ENCODE peak calls at places on chromosomes 12 and 14, in six cellular contexts. One of them, this sample, is unnamed.

GRCh38 chr12:50211392-50212070 is 44.4 kb upstream of the CERS5 start:
- DNase-seq in sigmoid colon: no peak
- DNase-seq in progenitor cell of endocrine pancreas: no peak
- DNase-seq in endothelial cell: no peak
- DNase-seq in cardiac muscle cell: peak; percentile 52
- DNase-seq in dorsolateral prefrontal cortex: no peak
- DNase-seq in this sample: no peak

GRCh38 chr14:65360144-65360784 is 52.3 kb upstream of the FUT8 start:
- DNase-seq in sigmoid colon: no peak
- DNase-seq in progenitor cell of endocrine pancreas: no peak
- DNase-seq in endothelial cell: no peak
- DNase-seq in cardiac muscle cell: no peak
- DNase-seq in dorsolateral prefrontal cortex: no peak
- DNase-seq in this sample: no peak

GRCh38 chr14:100617715-100618693 is 30.8 kb upstream of the BEGAIN start:
- DNase-seq in sigmoid colon: peak; percentile 61
- DNase-seq in progenitor cell of endocrine pancreas: no peak
- DNase-seq in endothelial cell: no peak
- DNase-seq in cardiac muscle cell: peak; percentile 86
- DNase-seq in dorsolateral prefrontal cortex: peak; percentile 49
- DNase-seq in this sample: no peak

GRCh38 chr12:103850429-103850828 is 9.4 kb upstream of the NT5DC3 start:
- DNase-seq in sigmoid colon: no peak
- DNase-seq in progenitor cell of endocrine pancreas: no peak
- DNase-seq in endothelial cell: no peak
- DNase-seq in cardiac muscle cell: no peak
- DNase-seq in dorsolateral prefrontal cortex: no peak
- DNase-seq in this sample: no peak

GRCh38 chr14:35766036-35766699 is 42.9 kb downstream of the RALGAPA1 start:
- DNase-seq in sigmoid colon: no peak
- DNase-seq in progenitor cell of endocrine pancreas: no peak
- DNase-seq in endothelial cell: no peak
- DNase-seq in cardiac muscle cell: no peak
- DNase-seq in dorsolateral prefrontal cortex: no peak
- DNase-seq in this sample: no peak

GRCh38 chr12:15856097-15856982 is 25.8 kb upstream of the STRAP start:
- DNase-seq in sigmoid colon: no peak
- DNase-seq in progenitor cell of endocrine pancreas: peak; percentile 39
- DNase-seq in endothelial cell: peak; percentile 49
- DNase-seq in cardiac muscle cell: peak; percentile 82
- DNase-seq in dorsolateral prefrontal cortex: no peak
- DNase-seq in this sample: peak; percentile 45

GRCh38 chr12:120833849-120834248 is 70.3 kb downstream of the SPPL3 start:
- DNase-seq in sigmoid colon: no peak
- DNase-seq in progenitor cell of endocrine pancreas: no peak
- DNase-seq in endothelial cell: no peak
- DNase-seq in cardiac muscle cell: no peak
- DNase-seq in dorsolateral prefrontal cortex: no peak
- DNase-seq in this sample: no peak

GRCh38 chr14:68449565-68450295 is 343.1 kb downstream of the ZFP36L1 start:
- DNase-seq in sigmoid colon: no peak
- DNase-seq in progenitor cell of endocrine pancreas: no peak
- DNase-seq in endothelial cell: no peak
- DNase-seq in cardiac muscle cell: no peak
- DNase-seq in dorsolateral prefrontal cortex: no peak
- DNase-seq in this sample: no peak

GRCh38 chr12:28535216-28535615 is 345.0 kb downstream of the CCDC91 start:
- DNase-seq in sigmoid colon: no peak
- DNase-seq in progenitor cell of endocrine pancreas: no peak
- DNase-seq in endothelial cell: no peak
- DNase-seq in cardiac muscle cell: peak; percentile 74
- DNase-seq in dorsolateral prefrontal cortex: no peak
- DNase-seq in this sample: no peak

GRCh38 chr12:2652011-2652400 is 142.8 kb upstream of the FKBP4 start:
- DNase-seq in sigmoid colon: peak; percentile 52
- DNase-seq in progenitor cell of endocrine pancreas: no peak
- DNase-seq in endothelial cell: no peak
- DNase-seq in cardiac muscle cell: no peak
- DNase-seq in dorsolateral prefrontal cortex: no peak
- DNase-seq in this sample: no peak

GRCh38 chr14:57692671-57693070 is 173.2 kb downstream of the SLC35F4 start:
- DNase-seq in sigmoid colon: no peak
- DNase-seq in progenitor cell of endocrine pancreas: no peak
- DNase-seq in endothelial cell: no peak
- DNase-seq in cardiac muscle cell: peak; percentile 83
- DNase-seq in dorsolateral prefrontal cortex: no peak
- DNase-seq in this sample: peak; percentile 37

GRCh38 chr12:47349770-47350408 is 270.1 kb upstream of the AMIGO2 start:
- DNase-seq in sigmoid colon: no peak
- DNase-seq in progenitor cell of endocrine pancreas: no peak
- DNase-seq in endothelial cell: no peak
- DNase-seq in cardiac muscle cell: peak; percentile 38
- DNase-seq in dorsolateral prefrontal cortex: no peak
- DNase-seq in this sample: no peak

GRCh38 chr14:50303744-50304471 is 8.1 kb downstream of the L2HGDH start:
- DNase-seq in sigmoid colon: no peak
- DNase-seq in progenitor cell of endocrine pancreas: no peak
- DNase-seq in endothelial cell: no peak
- DNase-seq in cardiac muscle cell: peak; percentile 94
- DNase-seq in dorsolateral prefrontal cortex: no peak
- DNase-seq in this sample: peak; percentile 62

GRCh38 chr12:24036438-24037204 is 87.2 kb upstream of the SOX5 start:
- DNase-seq in sigmoid colon: no peak
- DNase-seq in progenitor cell of endocrine pancreas: no peak
- DNase-seq in endothelial cell: no peak
- DNase-seq in cardiac muscle cell: no peak
- DNase-seq in dorsolateral prefrontal cortex: no peak
- DNase-seq in this sample: no peak

GRCh38 chr12:91335724-91336123 is 153.1 kb upstream of the DCN start:
- DNase-seq in sigmoid colon: no peak
- DNase-seq in progenitor cell of endocrine pancreas: no peak
- DNase-seq in endothelial cell: no peak
- DNase-seq in cardiac muscle cell: peak; percentile 21
- DNase-seq in dorsolateral prefrontal cortex: no peak
- DNase-seq in this sample: no peak

GRCh38 chr12:6450869-6451347 is 934 bp upstream of the TAPBPL start:
- DNase-seq in sigmoid colon: peak; percentile 83
- DNase-seq in progenitor cell of endocrine pancreas: no peak
- DNase-seq in endothelial cell: no peak
- DNase-seq in cardiac muscle cell: no peak
- DNase-seq in dorsolateral prefrontal cortex: peak; percentile 31
- DNase-seq in this sample: no peak

GRCh38 chr12:69343357-69343756 is 4.8 kb upstream of the LYZ start:
- DNase-seq in sigmoid colon: no peak
- DNase-seq in progenitor cell of endocrine pancreas: no peak
- DNase-seq in endothelial cell: no peak
- DNase-seq in cardiac muscle cell: no peak
- DNase-seq in dorsolateral prefrontal cortex: no peak
- DNase-seq in this sample: no peak

GRCh38 chr14:94787655-94788054 is 17.7 kb upstream of the GSC start:
- DNase-seq in sigmoid colon: no peak
- DNase-seq in progenitor cell of endocrine pancreas: no peak
- DNase-seq in endothelial cell: no peak
- DNase-seq in cardiac muscle cell: no peak
- DNase-seq in dorsolateral prefrontal cortex: no peak
- DNase-seq in this sample: no peak

GRCh38 chr14:22656945-22657711 is 13.0 kb upstream of the OR6J1 start:
- DNase-seq in sigmoid colon: no peak
- DNase-seq in progenitor cell of endocrine pancreas: no peak
- DNase-seq in endothelial cell: no peak
- DNase-seq in cardiac muscle cell: peak; percentile 93
- DNase-seq in dorsolateral prefrontal cortex: no peak
- DNase-seq in this sample: no peak

GRCh38 chr12:51238510-51239334 is at the start of gene DAZAP2:
- DNase-seq in sigmoid colon: peak; percentile 98
- DNase-seq in progenitor cell of endocrine pancreas: peak; percentile 93
- DNase-seq in endothelial cell: peak; percentile 96
- DNase-seq in cardiac muscle cell: peak; percentile 98
- DNase-seq in dorsolateral prefrontal cortex: peak; percentile 89
- DNase-seq in this sample: peak; percentile 88

GRCh38 chr12:19223018-19223417 is 93.5 kb downstream of the PLEKHA5 start:
- DNase-seq in sigmoid colon: no peak
- DNase-seq in progenitor cell of endocrine pancreas: no peak
- DNase-seq in endothelial cell: no peak
- DNase-seq in cardiac muscle cell: no peak
- DNase-seq in dorsolateral prefrontal cortex: no peak
- DNase-seq in this sample: no peak

GRCh38 chr14:60197629-60198318 is 32.6 kb upstream of the DHRS7 start:
- DNase-seq in sigmoid colon: no peak
- DNase-seq in progenitor cell of endocrine pancreas: no peak
- DNase-seq in endothelial cell: no peak
- DNase-seq in cardiac muscle cell: no peak
- DNase-seq in dorsolateral prefrontal cortex: no peak
- DNase-seq in this sample: no peak

GRCh38 chr14:24368562-24369252 is 723 bp downstream of the NFATC4 start:
- DNase-seq in sigmoid colon: peak; percentile 89
- DNase-seq in progenitor cell of endocrine pancreas: peak; percentile 44
- DNase-seq in endothelial cell: peak; percentile 41
- DNase-seq in cardiac muscle cell: peak; percentile 83
- DNase-seq in dorsolateral prefrontal cortex: no peak
- DNase-seq in this sample: peak; percentile 95
- TF ChIP-seq CTCF in sigmoid colon: no peak
- TF ChIP-seq CTCF in progenitor cell of endocrine pancreas: no peak
- TF ChIP-seq CTCF in endothelial cell: no peak
- TF ChIP-seq CTCF in cardiac muscle cell: no peak
- TF ChIP-seq CTCF in dorsolateral prefrontal cortex: no peak
- TF ChIP-seq CTCF in this sample: no peak

DNA sequence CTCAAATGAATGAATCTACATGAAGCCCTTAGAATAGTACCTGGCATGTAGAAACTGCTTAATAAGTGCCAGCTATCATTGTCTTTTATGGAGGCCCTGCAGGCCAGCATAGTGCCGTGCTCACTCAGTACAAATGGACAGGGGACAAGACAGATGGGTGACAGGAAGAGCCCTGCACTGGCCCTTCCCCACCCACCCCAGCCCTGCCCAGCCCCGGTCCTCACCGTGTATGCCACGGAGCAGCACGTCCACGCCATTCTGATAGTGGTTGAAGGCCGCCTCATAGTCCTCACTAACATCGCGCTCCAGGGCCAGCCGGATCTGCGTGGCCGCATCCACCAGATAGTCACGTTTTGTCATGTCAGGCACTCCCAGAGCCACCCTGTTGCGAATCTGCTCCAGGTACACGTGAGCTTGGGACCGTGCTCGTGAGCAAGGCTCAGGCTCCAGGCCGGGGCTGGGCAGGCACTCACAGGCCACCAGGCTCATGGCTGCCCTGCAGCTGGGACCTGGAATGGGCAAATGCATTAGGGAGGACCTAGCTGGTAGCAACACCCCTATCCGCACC is 1.9 kb downstream of the RPS6KL1 start:
- DNase-seq in sigmoid colon: peak; percentile 56
- DNase-seq in progenitor cell of endocrine pancreas: no peak
- DNase-seq in endothelial cell: no peak
- DNase-seq in cardiac muscle cell: no peak
- DNase-seq in dorsolateral prefrontal cortex: no peak
- DNase-seq in this sample: no peak
- TF ChIP-seq CTCF in sigmoid colon: no peak
- TF ChIP-seq CTCF in progenitor cell of endocrine pancreas: no peak
- TF ChIP-seq CTCF in endothelial cell: no peak
- TF ChIP-seq CTCF in cardiac muscle cell: no peak
- TF ChIP-seq CTCF in dorsolateral prefrontal cortex: no peak
- TF ChIP-seq CTCF in this sample: no peak

GRCh38 chr12:20366776-20367409 is 1.4 kb upstream of the PDE3A start:
- DNase-seq in sigmoid colon: no peak
- DNase-seq in progenitor cell of endocrine pancreas: no peak
- DNase-seq in endothelial cell: no peak
- DNase-seq in cardiac muscle cell: no peak
- DNase-seq in dorsolateral prefrontal cortex: no peak
- DNase-seq in this sample: no peak

GRCh38 chr12:20368653-20369163 is 371 bp downstream of the PDE3A start:
- DNase-seq in sigmoid colon: peak; percentile 78
- DNase-seq in progenitor cell of endocrine pancreas: peak; percentile 30
- DNase-seq in endothelial cell: peak; percentile 44
- DNase-seq in cardiac muscle cell: peak; percentile 68
- DNase-seq in dorsolateral prefrontal cortex: no peak
- DNase-seq in this sample: no peak

GRCh38 chr12:20369164-20370000 is 1.0 kb downstream of the PDE3A start:
- DNase-seq in sigmoid colon: peak; percentile 94
- DNase-seq in progenitor cell of endocrine pancreas: peak; percentile 74
- DNase-seq in endothelial cell: peak; percentile 63
- DNase-seq in cardiac muscle cell: peak; percentile 91
- DNase-seq in dorsolateral prefrontal cortex: no peak
- DNase-seq in this sample: no peak

GRCh38 chr12:20370001-20370381 is 1.7 kb downstream of the PDE3A start:
- DNase-seq in sigmoid colon: peak; percentile 84
- DNase-seq in progenitor cell of endocrine pancreas: peak; percentile 33
- DNase-seq in endothelial cell: peak; percentile 10
- DNase-seq in cardiac muscle cell: peak; percentile 56
- DNase-seq in dorsolateral prefrontal cortex: no peak
- DNase-seq in this sample: no peak

DNA sequence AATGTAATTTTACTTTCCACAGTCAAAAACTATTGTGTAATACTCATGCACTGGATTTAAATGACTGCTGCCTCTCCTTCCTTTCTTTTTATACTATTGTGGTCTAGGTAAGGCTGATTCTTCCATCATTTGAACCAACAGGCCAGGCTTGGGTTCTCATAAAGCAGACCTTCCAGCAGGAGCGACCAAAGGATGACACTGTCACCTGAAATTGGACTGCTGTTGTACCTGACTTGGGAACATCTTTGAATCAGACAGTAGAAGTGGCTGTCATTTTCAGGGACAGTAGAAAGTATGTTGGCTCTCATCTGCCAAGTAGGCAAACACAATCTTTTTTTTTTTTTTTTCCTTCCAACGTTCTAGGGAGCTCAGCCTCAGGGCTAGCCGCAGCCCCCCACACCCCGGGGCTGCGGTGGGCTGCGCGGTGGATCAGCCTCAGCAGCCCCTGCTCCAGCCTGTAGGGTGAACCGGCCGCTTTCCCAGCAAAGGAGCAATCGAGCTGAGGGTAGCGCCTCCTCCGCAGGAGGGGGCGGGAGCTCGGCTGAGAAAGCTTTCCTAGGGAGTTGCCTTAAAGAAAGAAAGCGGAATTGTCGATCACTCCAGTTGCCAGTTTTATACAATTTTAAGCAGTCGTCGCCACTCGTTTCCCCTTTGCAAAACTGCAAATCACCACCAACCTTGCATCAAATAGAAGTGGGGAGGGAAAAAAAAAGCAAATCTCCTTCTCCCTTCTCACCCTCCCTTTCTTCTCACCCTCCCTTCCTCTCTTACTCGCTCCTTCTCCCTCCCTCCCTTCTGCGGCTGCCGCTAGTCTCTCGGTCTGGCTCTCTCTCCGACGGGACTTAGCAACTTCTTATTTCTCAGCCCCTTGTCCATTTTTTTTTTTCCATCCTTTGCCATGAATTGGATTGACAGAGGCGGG is at the start of gene PDE3A:
- DNase-seq in sigmoid colon: peak; percentile 90
- DNase-seq in progenitor cell of endocrine pancreas: peak; percentile 67
- DNase-seq in endothelial cell: peak; percentile 67
- DNase-seq in cardiac muscle cell: peak; percentile 89
- DNase-seq in dorsolateral prefrontal cortex: no peak
- DNase-seq in this sample: no peak
- TF ChIP-seq CTCF in sigmoid colon: no peak
- TF ChIP-seq CTCF in progenitor cell of endocrine pancreas: peak; percentile 53
- TF ChIP-seq CTCF in endothelial cell: no peak
- TF ChIP-seq CTCF in cardiac muscle cell: peak; percentile 38
- TF ChIP-seq CTCF in dorsolateral prefrontal cortex: no peak
- TF ChIP-seq CTCF in this sample: peak; percentile 11

GRCh38 chr14:49297102-49297501 is 289.1 kb downstream of the RPS29 start:
- DNase-seq in sigmoid colon: no peak
- DNase-seq in progenitor cell of endocrine pancreas: no peak
- DNase-seq in endothelial cell: no peak
- DNase-seq in cardiac muscle cell: no peak
- DNase-seq in dorsolateral prefrontal cortex: no peak
- DNase-seq in this sample: no peak

GRCh38 chr14:49294736-49295135 is 291.4 kb downstream of the RPS29 start:
- DNase-seq in sigmoid colon: no peak
- DNase-seq in progenitor cell of endocrine pancreas: no peak
- DNase-seq in endothelial cell: no peak
- DNase-seq in cardiac muscle cell: no peak
- DNase-seq in dorsolateral prefrontal cortex: no peak
- DNase-seq in this sample: no peak
- TF ChIP-seq CTCF in sigmoid colon: no peak
- TF ChIP-seq CTCF in progenitor cell of endocrine pancreas: no peak
- TF ChIP-seq CTCF in endothelial cell: no peak
- TF ChIP-seq CTCF in cardiac muscle cell: no peak
- TF ChIP-seq CTCF in dorsolateral prefrontal cortex: no peak
- TF ChIP-seq CTCF in this sample: no peak